ENCODE peak calls at places on chromosomes 5 and 9, in four cellular contexts. M, V, Q and F are unnamed samples.

GRCh38 chr5:150022681-150023080 is 22.1 kb downstream of the HMGXB3 start:
- DNase-seq in M (no peak), V (no peak), Q (no peak), F (no peak)

GRCh38 chr5:17305964-17306725 is 88.7 kb downstream of the BASP1 start:
- DNase-seq in M (peak; percentile 43), V (no peak), Q (peak; percentile 99), F (peak; percentile 15)

GRCh38 chr5:80275347-80275746 is 19.5 kb upstream of the SERINC5 start:
- DNase-seq in M (no peak), V (no peak), Q (peak; percentile 41), F (no peak)

GRCh38 chr5:181173420-181174342 is 26.3 kb downstream of the OR2V2 start:
- DNase-seq in M (no peak), V (peak; percentile 69), Q (peak; percentile 99), F (no peak)

GRCh38 chr5:2997179-2997578 is 245.7 kb upstream of the IRX2 start:
- DNase-seq in M (no peak), V (no peak), Q (no peak), F (no peak)

GRCh38 chr5:73918791-73919221 is 292.8 kb downstream of the ARHGEF28 start:
- DNase-seq in M (no peak), V (no peak), Q (no peak), F (no peak)

GRCh38 chr5:123881791-123882244 is 369.8 kb downstream of the CSNK1G3 start:
- DNase-seq in M (no peak), V (no peak), Q (no peak), F (no peak)

GRCh38 chr9:131618071-131618479 is 72.8 kb downstream of the PRRT1B start:
- DNase-seq in M (no peak), V (no peak), Q (no peak), F (no peak)

GRCh38 chr5:156641690-156642089 is 208.4 kb upstream of the PPP1R2B start:
- DNase-seq in M (no peak), V (no peak), Q (no peak), F (no peak)

GRCh38 chr5:102932781-102933180 is 177.7 kb downstream of the PAM start:
- DNase-seq in M (no peak), V (no peak), Q (no peak), F (no peak)

DNA sequence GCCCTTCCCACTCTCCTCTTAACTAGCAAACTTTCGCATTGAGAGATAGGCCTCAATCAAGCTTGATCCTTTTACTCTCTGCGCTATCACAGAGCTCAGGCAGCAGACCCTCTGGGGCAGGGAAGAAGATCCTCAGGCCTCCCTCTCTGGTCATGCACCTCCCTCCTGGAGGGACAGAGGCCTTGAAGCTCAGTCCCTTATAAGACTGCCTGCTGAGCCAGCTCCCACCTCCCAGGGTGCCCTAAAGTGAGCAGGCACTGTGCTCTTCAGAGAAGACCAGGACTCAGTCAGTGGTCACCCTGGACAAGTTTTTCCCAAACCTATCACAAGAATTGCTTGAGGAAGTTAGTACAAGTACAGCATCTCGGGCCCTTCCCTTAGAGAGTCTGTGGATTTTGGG is 29.9 kb downstream of the B4GALT1 start:
- DNase-seq in M (no peak), V (no peak), Q (no peak), F (no peak)
- H3K4me3 ChIP-seq in M (no peak overlapping the region), V (no peak overlapping the region), Q (no peak overlapping the region), F (no peak overlapping the region)

DNA sequence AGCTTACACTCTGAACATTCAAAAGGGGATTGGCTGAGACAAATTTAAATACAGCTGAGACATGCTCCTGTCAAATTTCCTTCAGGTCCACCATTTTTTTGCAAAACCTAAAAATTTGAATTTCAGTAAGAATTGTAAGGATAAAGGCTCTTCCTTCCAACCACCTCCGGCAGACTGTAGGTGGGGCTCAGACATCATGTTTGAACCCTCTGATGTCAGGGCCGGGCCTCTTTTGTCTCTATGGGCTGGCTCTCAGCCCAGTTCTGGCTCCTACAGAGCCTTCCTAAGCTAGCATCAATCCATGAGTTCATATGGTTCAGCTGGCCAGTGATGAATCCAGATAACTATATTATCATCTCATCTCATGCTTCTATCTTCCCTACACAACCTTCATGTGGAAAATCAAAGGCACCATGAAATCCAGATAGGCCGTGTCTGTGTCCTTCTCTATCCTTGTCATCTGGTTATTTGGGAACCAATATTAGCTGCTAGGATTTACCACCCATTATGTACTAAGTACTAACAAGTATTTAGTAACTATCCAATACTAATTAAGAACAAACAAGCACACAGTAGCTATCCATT is 44.2 kb downstream of the NIPSNAP3B start:
- DNase-seq in M (no peak), V (no peak), Q (peak; percentile 8), F (peak; percentile 23)
- TF ChIP-seq CTCF in M (no peak), V (no peak), Q (peak; percentile 14), F (peak; percentile 22)

GRCh38 chr5:154405078-154405792 is 40.6 kb upstream of the SAP30L start:
- DNase-seq in M (peak; percentile 62), V (peak; percentile 75), Q (peak; percentile 69), F (peak; percentile 78)
- H3K4me3 ChIP-seq in M (no peak overlapping the region), V (peak overlapping the region; percentile 35), Q (no peak overlapping the region), F (peak overlapping the region; percentile 13)

GRCh38 chr9:21031818-21032203 is 371 bp upstream of the HACD4 start:
- DNase-seq in M (no peak), V (no peak), Q (no peak), F (no peak)

GRCh38 chr9:21039302-21039701 is 7.9 kb upstream of the HACD4 start:
- DNase-seq in M (no peak), V (no peak), Q (no peak), F (no peak)

GRCh38 chr9:21037278-21037677 is 5.8 kb upstream of the HACD4 start:
- DNase-seq in M (no peak), V (no peak), Q (no peak), F (no peak)
- TF ChIP-seq CTCF in M (no peak), V (no peak), Q (no peak), F (no peak)

GRCh38 chr5:82879089-82879488 is 198.1 kb downstream of the TMEM167A start:
- DNase-seq in M (no peak), V (no peak), Q (no peak), F (no peak)

GRCh38 chr5:82873452-82873851 is 203.7 kb downstream of the TMEM167A start:
- DNase-seq in M (no peak), V (no peak), Q (no peak), F (no peak)
- H3K4me3 ChIP-seq in M (no peak overlapping the region), V (no peak overlapping the region), Q (no peak overlapping the region), F (no peak overlapping the region)

DNA sequence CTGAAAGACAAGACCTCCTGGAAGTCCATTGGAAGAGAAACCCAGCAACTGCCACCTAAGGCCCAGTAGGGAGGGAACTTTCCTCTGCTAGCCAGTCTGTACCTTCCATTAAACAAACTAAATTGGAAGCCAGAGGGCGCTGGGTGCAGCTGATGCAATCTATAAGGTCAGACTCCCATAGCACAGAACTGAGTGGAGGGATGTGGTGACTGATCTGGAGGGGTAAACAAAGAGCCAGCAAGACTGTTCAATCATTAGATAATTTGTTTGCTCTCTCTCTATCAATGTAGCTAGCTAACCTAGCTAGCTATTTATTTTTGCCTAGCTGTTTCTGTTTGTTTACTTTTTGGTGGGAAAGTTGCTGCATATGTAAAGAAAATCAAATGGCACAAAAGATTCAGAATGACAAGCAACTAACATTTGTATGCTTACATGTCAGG is 291.8 kb upstream of the DAB2 start:
- DNase-seq in M (peak; percentile 24), V (peak; percentile 43), Q (peak; percentile 85), F (no peak)
- TF ChIP-seq CTCF in M (no peak), V (peak; percentile 59), Q (peak; percentile 68), F (no peak)

GRCh38 chr9:93136011-93136440 is 2.0 kb upstream of the NINJ1 start:
- DNase-seq in M (no peak), V (no peak), Q (peak; percentile 56), F (no peak)
- H3K4me3 ChIP-seq in M (no peak overlapping the region), V (no peak overlapping the region), Q (no peak overlapping the region), F (no peak overlapping the region)